ENCODE peak calls at places on chromosome 1, in seven cellular contexts. W, O, G, K, A, T and D are unnamed samples.
A peak's percentile ranks its signal among the peaks of the same experiment; 100 is the strongest.

GRCh38 chr1:1671365-1672119 is 12.7 kb upstream of the CDK11B start:
- DNase-seq in O (no peak), A (peak; percentile 39), G (no peak), K (no peak), T (no peak), W (no peak), D (no peak)

GRCh38 chr1:15843826-15844572 is 3.5 kb upstream of the SPEN start:
- DNase-seq in O (no peak), G (peak; percentile 62), A (no peak), W (no peak), T (no peak), K (no peak), D (no peak)

GRCh38 chr1:53919675-53920066 is 25.7 kb downstream of the DIO1 start:
- DNase-seq in A (no peak), W (no peak), O (no peak), K (no peak), T (peak; percentile 56), G (no peak), D (peak; percentile 17)

GRCh38 chr1:43994794-43995790 is 3.7 kb downstream of the CCDC24 start:
- DNase-seq in O (no peak), K (peak; percentile 71), G (peak; percentile 50), A (no peak), T (peak; percentile 48), W (no peak), D (peak; percentile 22)

GRCh38 chr1:7942701-7943029 is 2.0 kb upstream of the TNFRSF9 start:
- DNase-seq in W (no peak), A (no peak), G (no peak), O (no peak), K (no peak), T (no peak), D (no peak)

GRCh38 chr1:45304311-45305081 is 22.2 kb upstream of the HPDL start:
- DNase-seq in A (peak; percentile 31), O (no peak), G (peak; percentile 82), K (no peak), T (peak; percentile 20), W (no peak), D (no peak)

GRCh38 chr1:12661606-12662219 is 17.8 kb downstream of the AADACL4 start:
- DNase-seq in A (no peak), W (no peak), T (no peak), K (no peak), G (no peak), O (no peak), D (no peak)

GRCh38 chr1:1157914-1158710 is 15.6 kb upstream of the TTLL10 start:
- DNase-seq in W (peak; percentile 57), K (no peak), T (peak; percentile 34), A (no peak), O (peak; percentile 24), G (no peak), D (peak; percentile 16)

GRCh38 chr1:173249349-173249748 is 42.2 kb upstream of the TNFSF4 start:
- DNase-seq in O (no peak), G (no peak), K (peak; percentile 43), A (no peak), T (no peak), W (no peak), D (no peak)

GRCh38 chr1:74427676-74428075 is 84.7 kb downstream of the LRRC53 start:
- DNase-seq in T (no peak), G (no peak), A (no peak), O (no peak), K (no peak), W (no peak), D (peak; percentile 20)

GRCh38 chr1:200708769-200709168 is 29.9 kb upstream of the CAMSAP2 start:
- DNase-seq in A (no peak), W (no peak), O (no peak), K (peak; percentile 82), T (peak; percentile 24), G (no peak), D (no peak)

GRCh38 chr1:101284622-101285218 is 47.9 kb downstream of the S1PR1 start:
- DNase-seq in T (peak; percentile 13), W (no peak), A (no peak), G (no peak), O (no peak), K (no peak), D (no peak)

GRCh38 chr1:42844592-42845140 is 1.7 kb upstream of the ZNF691 start:
- DNase-seq in O (no peak), T (peak; percentile 44), W (no peak), G (no peak), A (peak; percentile 49), K (no peak), D (peak; percentile 20)

GRCh38 chr1:93662481-93663190 is 19.0 kb downstream of the BCAR3 start:
- DNase-seq in O (no peak), G (no peak), A (no peak), K (no peak), W (no peak), T (peak; percentile 76), D (peak; percentile 56)

GRCh38 chr1:24895511-24895910 is 34.6 kb downstream of the RUNX3 start:
- DNase-seq in K (no peak), O (no peak), G (no peak), W (no peak), T (no peak), A (no peak), D (no peak)

GRCh38 chr1:1273152-1273534 is 511 bp downstream of the UBE2J2 start:
- DNase-seq in T (peak; percentile 19), O (no peak), G (no peak), W (no peak), K (no peak), A (no peak), D (no peak)

GRCh38 chr1:217568200-217568599 is 62.7 kb downstream of the GPATCH2 start:
- DNase-seq in W (no peak), O (no peak), T (no peak), K (no peak), A (no peak), G (no peak), D (no peak)